ENCODE peak calls at places on chromosomes 1 and 21, in eight cellular contexts. G, A, Q, F, L, P, J and V are unnamed samples.

GRCh38 chr1:92989936-92990582 is 28.8 kb upstream of the DIPK1A start:
- DNase-seq in G (peak), A (no peak), Q (no peak), F (no peak), L (no peak), P (no peak), J (peak), V (no peak)

GRCh38 chr21:32771134-32771523 is 426 bp downstream of the PAXBP1 start:
- DNase-seq in G (peak), A (peak), Q (peak), F (peak), L (peak), P (peak), J (peak), V (peak)

GRCh38 chr1:16181887-16182719 is 26.2 kb upstream of the EPHA2 start:
- DNase-seq in G (peak), A (peak), Q (no peak), F (no peak), L (no peak), P (peak), J (peak), V (peak)

GRCh38 chr1:29970747-29971325 is 734.5 kb downstream of the PTPRU start:
- DNase-seq in G (no peak), A (no peak), Q (no peak), F (no peak), L (no peak), P (no peak), J (no peak), V (no peak)

GRCh38 chr1:233006108-233006507 is 55.7 kb downstream of the NTPCR start:
- DNase-seq in G (no peak), A (no peak), Q (no peak), F (no peak), L (no peak), P (no peak), J (no peak), V (no peak)

GRCh38 chr1:8987881-8988617 is 38.2 kb downstream of the SLC2A7 start:
- DNase-seq in G (peak), A (peak), Q (peak), F (peak), L (peak), P (peak), J (peak), V (no peak)

GRCh38 chr1:27960762-27961645 is 1.2 kb downstream of the XKR8 start:
- DNase-seq in G (no peak), A (peak), Q (no peak), F (no peak), L (no peak), P (no peak), J (no peak), V (peak)

GRCh38 chr1:180178511-180179161 is 24.0 kb downstream of the QSOX1 start:
- DNase-seq in G (peak), A (peak), Q (peak), F (peak), L (peak), P (peak), J (peak), V (no peak)

GRCh38 chr1:180186831-180187230 is 32.2 kb downstream of the QSOX1 start:
- DNase-seq in G (peak), A (no peak), Q (peak), F (no peak), L (no peak), P (no peak), J (no peak), V (no peak)

GRCh38 chr1:94115900-94116436 is 5.0 kb downstream of the ABCA4 start:
- DNase-seq in G (no peak), A (no peak), Q (no peak), F (no peak), L (no peak), P (no peak), J (peak), V (no peak)

GRCh38 chr1:92408825-92409224 is 77.9 kb downstream of the GFI1 start:
- DNase-seq in G (peak), A (no peak), Q (no peak), F (no peak), L (no peak), P (no peak), J (peak), V (no peak)

GRCh38 chr1:80417651-80418050 is 1383.1 kb upstream of the ADGRL2 start:
- DNase-seq in G (peak), A (no peak), Q (no peak), F (no peak), L (no peak), P (no peak), J (peak), V (no peak)

GRCh38 chr1:41560496-41560895 is 76.0 kb upstream of the EDN2 start:
- DNase-seq in G (no peak), A (no peak), Q (no peak), F (no peak), L (no peak), P (no peak), J (no peak), V (no peak)

GRCh38 chr1:229714964-229715603 is 89.0 kb downstream of the URB2 start:
- DNase-seq in G (peak), A (no peak), Q (no peak), F (peak), L (peak), P (peak), J (peak), V (no peak)

GRCh38 chr21:35428041-35428400 is 378.9 kb upstream of the RUNX1 start:
- DNase-seq in G (peak), A (no peak), Q (no peak), F (no peak), L (no peak), P (no peak), J (peak), V (no peak)

GRCh38 chr1:6470132-6471085 is 4.4 kb upstream of the TNFRSF25 start:
- DNase-seq in G (no peak), A (no peak), Q (no peak), F (no peak), L (no peak), P (peak), J (no peak), V (no peak)

GRCh38 chr1:231606712-231607111 is 19.9 kb upstream of the DISC1 start:
- DNase-seq in G (peak), A (peak), Q (no peak), F (no peak), L (no peak), P (no peak), J (peak), V (no peak)

GRCh38 chr1:34163792-34164509 is 1.1 kb downstream of the CSMD2 start:
- DNase-seq in G (peak), A (peak), Q (no peak), F (no peak), L (no peak), P (peak), J (peak), V (peak)

GRCh38 chr1:229075217-229075616 is 195.7 kb upstream of the RAB4A start:
- DNase-seq in G (no peak), A (no peak), Q (no peak), F (no peak), L (no peak), P (no peak), J (no peak), V (no peak)

GRCh38 chr1:234726359-234726836 is 116.4 kb upstream of the IRF2BP2 start:
- DNase-seq in G (no peak), A (no peak), Q (no peak), F (no peak), L (no peak), P (no peak), J (no peak), V (no peak)

GRCh38 chr1:78483903-78484302 is 6.9 kb upstream of the PTGFR start:
- DNase-seq in G (peak), A (peak), Q (no peak), F (no peak), L (no peak), P (peak), J (peak), V (peak)

GRCh38 chr1:6570066-6570465 is 9.7 kb upstream of the ZBTB48 start:
- DNase-seq in G (no peak), A (no peak), Q (no peak), F (no peak), L (no peak), P (no peak), J (no peak), V (no peak)

GRCh38 chr1:200036616-200037270 is 9.2 kb downstream of the NR5A2 start:
- DNase-seq in G (no peak), A (no peak), Q (no peak), F (no peak), L (no peak), P (no peak), J (no peak), V (no peak)

GRCh38 chr1:162171078-162171477 is 101.6 kb downstream of the NOS1AP start:
- DNase-seq in G (no peak), A (no peak), Q (no peak), F (no peak), L (no peak), P (no peak), J (peak), V (peak)

GRCh38 chr1:68453060-68453665 is 3.4 kb upstream of the RPE65 start:
- DNase-seq in G (no peak), A (no peak), Q (no peak), F (no peak), L (no peak), P (no peak), J (no peak), V (no peak)

GRCh38 chr1:19644761-19645543 is 841 bp downstream of the NBL1 start:
- DNase-seq in G (no peak), A (peak), Q (peak), F (peak), L (peak), P (peak), J (no peak), V (no peak)

GRCh38 chr1:108114026-108114599 is 86.0 kb downstream of the SLC25A24 start:
- DNase-seq in G (no peak), A (no peak), Q (no peak), F (no peak), L (peak), P (no peak), J (no peak), V (no peak)

GRCh38 chr21:42400525-42400924 is 3.2 kb upstream of the UBASH3A start:
- DNase-seq in G (peak), A (no peak), Q (no peak), F (no peak), L (no peak), P (no peak), J (peak), V (no peak)